ENCODE peak calls at places on chromosome 7, in five cellular contexts. U, N, I, Y and D are unnamed samples.
A peak's percentile ranks its signal among the peaks of the same experiment; 100 is the strongest.

GRCh38 chr7:47435889-47436312 is 146.0 kb downstream of the TNS3 start:
- DNase-seq in U (peak; percentile 68), I (peak; percentile 72), Y (no peak), N (peak; percentile 82), D (peak; percentile 69)

GRCh38 chr7:121313793-121314676 is 14.8 kb upstream of the WNT16 start:
- DNase-seq in I (no peak), Y (no peak), U (no peak), N (no peak), D (no peak)

GRCh38 chr7:111711426-111712065 is 149.3 kb upstream of the IMMP2L start:
- DNase-seq in I (no peak), Y (no peak), U (peak; percentile 55), N (no peak), D (no peak)

GRCh38 chr7:49243521-49243920 is 319.2 kb downstream of the CDC14C start:
- DNase-seq in U (no peak), I (no peak), Y (no peak), N (no peak), D (no peak)

GRCh38 chr7:96238976-96239766 is 82.7 kb downstream of the SLC25A13 start:
- DNase-seq in I (no peak), U (peak; percentile 32), N (no peak), Y (no peak), D (no peak)

GRCh38 chr7:155277385-155277994 is 20.2 kb upstream of the INSIG1 start:
- DNase-seq in I (no peak), U (peak; percentile 52), Y (no peak), N (no peak), D (no peak)

GRCh38 chr7:10471280-10471679 is 502.4 kb upstream of the PHF14 start:
- DNase-seq in N (no peak), Y (no peak), U (no peak), I (no peak), D (no peak)

GRCh38 chr7:99949645-99950228 is 20.3 kb upstream of the GJC3 start:
- DNase-seq in N (no peak), Y (no peak), I (no peak), U (peak; percentile 56), D (no peak)

GRCh38 chr7:42750142-42750541 is 161.7 kb downstream of the C7orf25 start:
- DNase-seq in Y (no peak), N (no peak), U (no peak), I (no peak), D (no peak)

GRCh38 chr7:52831321-52831720 is 204.1 kb upstream of the POM121L12 start:
- DNase-seq in Y (no peak), I (no peak), U (no peak), N (no peak), D (no peak)

GRCh38 chr7:122161628-122162027 is 17.6 kb upstream of the AASS start:
- DNase-seq in N (no peak), U (no peak), I (no peak), Y (no peak), D (no peak)

GRCh38 chr7:39607865-39608264 is 15.5 kb upstream of the RALA start:
- DNase-seq in N (no peak), I (no peak), U (no peak), Y (no peak), D (no peak)

GRCh38 chr7:76225379-76225778 is 23.7 kb downstream of the SRRM3 start:
- DNase-seq in U (peak; percentile 15), Y (no peak), N (no peak), I (peak; percentile 26), D (no peak)

GRCh38 chr7:28478661-28479060 is 66.3 kb downstream of the CREB5 start:
- DNase-seq in Y (no peak), N (no peak), I (no peak), U (no peak), D (no peak)

GRCh38 chr7:15236958-15237357 is 324.9 kb downstream of the AGMO start:
- DNase-seq in Y (no peak), N (no peak), U (peak; percentile 7), I (no peak), D (no peak)

GRCh38 chr7:16668049-16668858 is 22.3 kb downstream of the BZW2 start:
- DNase-seq in I (peak; percentile 40), U (no peak), Y (no peak), N (peak; percentile 87), D (peak; percentile 65)

GRCh38 chr7:141397236-141398163 is 153.7 kb upstream of the AGK start:
- DNase-seq in I (peak; percentile 58), Y (no peak), U (no peak), N (no peak), D (no peak)

GRCh38 chr7:126398285-126398684 is 854.5 kb downstream of the GRM8 start:
- DNase-seq in I (no peak), N (no peak), Y (no peak), U (no peak), D (no peak)

GRCh38 chr7:134419875-134420274 is 39.0 kb downstream of the AKR1B1 start:
- DNase-seq in I (no peak), Y (no peak), U (no peak), N (no peak), D (no peak)

GRCh38 chr7:134422646-134423045 is 36.3 kb downstream of the AKR1B1 start:
- DNase-seq in U (no peak), I (no peak), N (no peak), Y (no peak), D (no peak)

GRCh38 chr7:134419085-134419484 is 39.8 kb downstream of the AKR1B1 start:
- DNase-seq in U (no peak), Y (no peak), I (no peak), N (no peak), D (no peak)

GRCh38 chr7:134421998-134422397 is 36.9 kb downstream of the AKR1B1 start:
- DNase-seq in N (no peak), U (peak; percentile 16), I (no peak), Y (no peak), D (no peak)

GRCh38 chr7:134420509-134421125 is 38.3 kb downstream of the AKR1B1 start:
- DNase-seq in U (peak; percentile 62), I (no peak), Y (no peak), N (no peak), D (peak; percentile 56)
- TF ChIP-seq CTCF in U (peak; percentile 57), I (peak; percentile 33), Y (peak; percentile 43), N (no peak), D (peak; percentile 35)

GRCh38 chr7:5702876-5703571 is 78.4 kb downstream of the RNF216 start:
- DNase-seq in U (no peak), Y (no peak), N (no peak), I (peak; percentile 68), D (no peak)

GRCh38 chr7:5699467-5699866 is 82.0 kb downstream of the RNF216 start:
- DNase-seq in N (no peak), Y (no peak), I (no peak), U (no peak), D (no peak)

GRCh38 chr7:5699951-5700384 is 81.5 kb downstream of the RNF216 start:
- DNase-seq in I (no peak), Y (no peak), U (no peak), N (no peak), D (no peak)

GRCh38 chr7:5700391-5700985 is 81.0 kb downstream of the RNF216 start:
- DNase-seq in N (no peak), U (no peak), I (no peak), Y (no peak), D (no peak)

GRCh38 chr7:5701085-5701914 is 80.2 kb downstream of the RNF216 start:
- DNase-seq in Y (no peak), I (no peak), U (peak; percentile 41), N (no peak), D (no peak)
- TF ChIP-seq POLR2A in Y (no peak), I (no peak), U (no peak), N (no peak), D (no peak)

GRCh38 chr7:33861947-33862346 is 43.4 kb upstream of the BMPER start:
- DNase-seq in I (no peak), N (no peak), U (no peak), Y (no peak), D (no peak)
- TF ChIP-seq CTCF in I (no peak), N (no peak), U (no peak), Y (no peak), D (no peak)

GRCh38 chr7:134460000-134460399 is 1.1 kb upstream of the AKR1B1 start:
- DNase-seq in I (no peak), N (no peak), Y (no peak), U (no peak), D (no peak)

GRCh38 chr7:134461921-134462320 is 3.0 kb upstream of the AKR1B1 start:
- DNase-seq in U (no peak), Y (no peak), N (no peak), I (no peak), D (no peak)

GRCh38 chr7:134458806-134459698 is at the start of gene AKR1B1:
- DNase-seq in Y (peak; percentile 98), N (peak; percentile 89), I (peak; percentile 92), U (peak; percentile 89), D (peak; percentile 79)

GRCh38 chr7:134457166-134457565 is 1.7 kb downstream of the AKR1B1 start:
- DNase-seq in N (no peak), Y (no peak), I (no peak), U (no peak), D (no peak)

DNA sequence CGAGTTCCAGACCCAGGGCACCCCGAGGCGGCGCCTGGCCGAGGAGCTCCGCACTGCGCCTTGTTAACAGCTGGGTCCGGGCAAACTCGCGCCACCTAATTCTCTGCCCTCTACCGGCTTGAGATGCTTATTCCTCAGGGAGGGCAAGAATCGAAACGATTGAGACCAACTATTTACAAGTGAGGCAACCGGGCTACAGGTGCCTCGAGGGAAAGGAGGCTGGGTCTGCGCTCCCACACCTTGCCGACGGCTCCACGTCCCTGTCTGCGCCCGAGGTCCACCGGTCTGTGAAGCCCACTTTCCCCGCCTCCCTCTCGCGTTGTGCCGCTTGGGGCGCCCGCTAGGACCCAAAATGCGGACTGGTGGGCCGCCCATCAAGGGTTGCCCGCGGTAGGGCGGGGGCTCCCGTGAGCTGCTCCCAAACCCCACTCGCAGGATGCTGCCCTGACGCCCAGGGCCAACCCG is 527 bp downstream of the AKR1B1 start:
- DNase-seq in Y (peak; percentile 90), I (peak; percentile 46), N (peak; percentile 40), U (peak; percentile 60), D (no peak)
- TF ChIP-seq POLR2A in Y (no peak), I (no peak), N (no peak), U (no peak), D (no peak)

GRCh38 chr7:145331076-145331475 is 495.2 kb upstream of the TPK1 start:
- DNase-seq in U (no peak), Y (no peak), N (no peak), I (no peak), D (no peak)
- TF ChIP-seq CTCF in U (no peak), Y (no peak), N (no peak), I (no peak), D (no peak)

GRCh38 chr7:45891462-45892402 is 3.4 kb downstream of the IGFBP1 start:
- DNase-seq in N (no peak), I (no peak), Y (no peak), U (no peak), D (no peak)
- TF ChIP-seq POLR2A in N (no peak), I (no peak), Y (no peak), U (no peak), D (no peak)

GRCh38 chr7:29886827-29887226 is 80.5 kb downstream of the WIPF3 start:
- DNase-seq in Y (no peak), N (no peak), I (no peak), U (no peak), D (no peak)

GRCh38 chr7:29888006-29888405 is 81.7 kb downstream of the WIPF3 start:
- DNase-seq in Y (peak; percentile 26), N (no peak), I (no peak), U (no peak), D (no peak)

GRCh38 chr7:29890251-29890650 is 83.9 kb downstream of the WIPF3 start:
- DNase-seq in Y (no peak), U (no peak), I (no peak), N (no peak), D (no peak)

GRCh38 chr7:29891766-29892165 is 85.5 kb downstream of the WIPF3 start:
- DNase-seq in N (no peak), Y (no peak), I (no peak), U (no peak), D (no peak)

GRCh38 chr7:29889288-29889687 is 83.0 kb downstream of the WIPF3 start:
- DNase-seq in U (no peak), Y (no peak), N (no peak), I (no peak), D (no peak)
- TF ChIP-seq CTCF in U (no peak), Y (no peak), N (no peak), I (no peak), D (no peak)